ENCODE peak calls at places on chromosome 3, in eight cellular contexts. H is GM12865, O is bronchial epithelial cell, E is testis, C is fibroblast of the aortic adventitia, G is glutamatergic neuron, S is colonic mucosa, N is ascending aorta. F is an unnamed sample.
A peak's percentile ranks its signal among the peaks of the same experiment; 100 is the strongest.

GRCh38 chr3:157066335-157067071 is 93.4 kb downstream of the CCNL1 start:
- DNase-seq in H (no peak), O (no peak), E (no peak), C (peak; percentile 86), G (no peak), S (no peak), N (no peak), F (peak; percentile 78)

GRCh38 chr3:178047496-178047895 is 488.7 kb upstream of the KCNMB2 start:
- DNase-seq in H (no peak), O (no peak), E (no peak), C (no peak), G (no peak), S (no peak), N (no peak), F (no peak)

GRCh38 chr3:147390589-147391569 is 15.5 kb downstream of the ZIC4 start:
- DNase-seq in H (no peak), O (no peak), E (no peak), C (no peak), G (no peak), S (no peak), N (no peak), F (no peak)

GRCh38 chr3:16808393-16809107 is 76.2 kb upstream of the PLCL2 start:
- DNase-seq in H (no peak), O (no peak), E (no peak), C (no peak), G (no peak), S (no peak), N (no peak), F (no peak)

GRCh38 chr3:183247190-183247589 is 5.9 kb upstream of the B3GNT5 start:
- DNase-seq in H (no peak), O (no peak), E (no peak), C (no peak), G (no peak), S (no peak), N (no peak), F (peak; percentile 48)

GRCh38 chr3:186003610-186004009 is 65.8 kb upstream of the TRA2B start:
- DNase-seq in H (peak; percentile 62), O (no peak), E (no peak), C (no peak), G (no peak), S (no peak), N (no peak), F (no peak)

GRCh38 chr3:17258823-17259436 is 374.2 kb downstream of the PLCL2 start:
- DNase-seq in H (peak; percentile 61), O (peak; percentile 41), E (peak; percentile 23), C (peak; percentile 64), G (no peak), S (no peak), N (no peak), F (peak; percentile 35)

GRCh38 chr3:156291269-156292123 is 171.1 kb downstream of the KCNAB1 start:
- DNase-seq in H (no peak), O (peak; percentile 7), E (peak; percentile 24), C (peak; percentile 22), G (peak; percentile 79), S (no peak), N (no peak), F (peak; percentile 10)

GRCh38 chr3:112000971-112001370 is 2.2 kb downstream of the TAGLN3 start:
- DNase-seq in H (no peak), O (no peak), E (no peak), C (no peak), G (no peak), S (no peak), N (no peak), F (no peak)

DNA sequence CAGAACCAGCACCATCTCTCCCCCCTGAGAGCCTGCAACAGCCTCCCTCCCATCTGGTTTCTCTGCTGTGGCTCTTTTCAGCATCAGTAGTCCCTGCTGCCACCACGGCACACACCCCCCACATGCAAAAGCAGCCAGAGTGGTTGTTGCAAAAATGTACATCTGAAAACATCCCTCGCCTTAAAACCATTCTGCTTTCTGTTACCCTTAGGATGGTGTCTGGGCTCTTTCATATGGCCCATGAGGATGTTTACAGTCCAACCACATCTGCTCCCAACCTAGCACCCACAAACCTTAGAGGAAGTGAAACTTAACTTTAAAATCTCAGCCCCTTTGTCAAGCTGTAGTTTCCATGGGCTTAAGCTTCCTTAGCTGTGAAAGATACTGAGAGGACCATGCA is 829 bp downstream of the TTC21A start:
- DNase-seq in H (peak; percentile 91), O (no peak), E (no peak), C (no peak), G (no peak), S (peak; percentile 18), N (no peak), F (no peak)
- TF ChIP-seq CTCF in H (no peak), O (no peak), E (no peak), C (no peak), G (no peak), S (no peak), N (no peak), F (no peak)

GRCh38 chr3:15629860-15630597 is 28.5 kb downstream of the BTD start:
- DNase-seq in H (peak; percentile 90), O (peak; percentile 79), E (peak; percentile 78), C (peak; percentile 91), G (peak; percentile 27), S (peak; percentile 71), N (no peak), F (peak; percentile 84)
- TF ChIP-seq CTCF in H (peak; percentile 65), O (peak; percentile 63), E (peak; percentile 75), C (peak; percentile 66), G (peak; percentile 26), S (peak; percentile 71), N (peak; percentile 81), F (peak; percentile 79)

GRCh38 chr3:50612973-50613851 is 1.6 kb upstream of the CISH start:
- DNase-seq in H (no peak), O (no peak), E (no peak), C (no peak), G (no peak), S (no peak), N (no peak), F (no peak)

GRCh38 chr3:50610992-50611463 is 546 bp downstream of the CISH start:
- DNase-seq in H (no peak), O (no peak), E (no peak), C (no peak), G (no peak), S (no peak), N (no peak), F (no peak)

GRCh38 chr3:50610181-50610971 is 1.2 kb downstream of the CISH start:
- DNase-seq in H (no peak), O (no peak), E (no peak), C (no peak), G (no peak), S (peak; percentile 89), N (no peak), F (no peak)

GRCh38 chr3:50612234-50612972 is 829 bp upstream of the CISH start:
- DNase-seq in H (no peak), O (no peak), E (no peak), C (no peak), G (no peak), S (no peak), N (no peak), F (no peak)

DNA sequence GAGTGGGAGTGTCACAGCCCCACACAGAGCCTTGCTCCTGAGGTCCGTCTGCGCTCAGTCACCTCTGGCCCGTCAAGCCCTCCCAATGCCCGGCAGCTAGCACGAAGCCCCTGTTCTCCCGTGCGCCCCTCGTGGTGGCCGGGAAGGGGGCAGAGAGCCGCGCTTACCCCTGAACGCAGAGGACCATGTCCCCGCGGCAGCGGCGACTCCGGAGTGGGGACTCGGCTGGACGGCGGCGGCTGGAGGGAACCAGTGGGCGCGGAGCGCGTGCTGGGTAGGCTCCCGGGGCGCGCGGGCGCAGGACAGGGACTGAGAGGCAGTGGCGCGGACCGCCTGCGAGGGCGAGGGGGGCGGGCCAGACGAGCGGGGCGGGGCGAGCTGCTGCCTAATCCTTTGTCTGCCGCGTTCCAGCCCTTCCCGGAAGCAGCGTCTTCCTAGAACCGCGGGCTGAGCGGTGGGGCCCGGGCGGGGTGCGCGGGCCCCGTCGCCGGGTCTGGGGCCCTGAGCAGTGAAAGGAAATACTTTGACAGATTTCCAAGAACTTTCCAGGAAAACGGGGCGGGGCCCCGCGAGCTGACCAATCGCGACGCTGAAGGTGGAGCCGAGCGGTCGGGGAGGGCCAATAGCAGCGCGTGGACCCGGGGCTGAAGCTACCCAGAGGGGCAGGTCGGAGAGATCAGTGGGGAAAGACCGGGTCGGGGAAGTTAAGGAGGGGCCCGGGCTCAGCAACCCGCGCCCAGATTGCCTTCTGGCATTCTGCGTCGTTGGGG is at the start of gene CISH:
- DNase-seq in H (peak; percentile 87), O (peak; percentile 88), E (peak; percentile 95), C (peak; percentile 96), G (peak; percentile 92), S (peak; percentile 98), N (peak; percentile 80), F (peak; percentile 87)
- TF ChIP-seq CTCF in H (peak; percentile 65), O (peak; percentile 46), E (peak; percentile 38), C (peak; percentile 58), G (peak; percentile 75), S (no peak), N (peak; percentile 39), F (peak; percentile 40)

GRCh38 chr3:153161714-153162512 is at the start of gene RAP2B:
- DNase-seq in H (peak; percentile 97), O (peak; percentile 95), E (peak; percentile 98), C (peak; percentile 96), G (peak; percentile 99), S (peak; percentile 99), N (peak; percentile 93), F (peak; percentile 95)
- TF ChIP-seq CTCF in H (no peak), O (no peak), E (no peak), C (no peak), G (no peak), S (no peak), N (no peak), F (no peak)

DNA sequence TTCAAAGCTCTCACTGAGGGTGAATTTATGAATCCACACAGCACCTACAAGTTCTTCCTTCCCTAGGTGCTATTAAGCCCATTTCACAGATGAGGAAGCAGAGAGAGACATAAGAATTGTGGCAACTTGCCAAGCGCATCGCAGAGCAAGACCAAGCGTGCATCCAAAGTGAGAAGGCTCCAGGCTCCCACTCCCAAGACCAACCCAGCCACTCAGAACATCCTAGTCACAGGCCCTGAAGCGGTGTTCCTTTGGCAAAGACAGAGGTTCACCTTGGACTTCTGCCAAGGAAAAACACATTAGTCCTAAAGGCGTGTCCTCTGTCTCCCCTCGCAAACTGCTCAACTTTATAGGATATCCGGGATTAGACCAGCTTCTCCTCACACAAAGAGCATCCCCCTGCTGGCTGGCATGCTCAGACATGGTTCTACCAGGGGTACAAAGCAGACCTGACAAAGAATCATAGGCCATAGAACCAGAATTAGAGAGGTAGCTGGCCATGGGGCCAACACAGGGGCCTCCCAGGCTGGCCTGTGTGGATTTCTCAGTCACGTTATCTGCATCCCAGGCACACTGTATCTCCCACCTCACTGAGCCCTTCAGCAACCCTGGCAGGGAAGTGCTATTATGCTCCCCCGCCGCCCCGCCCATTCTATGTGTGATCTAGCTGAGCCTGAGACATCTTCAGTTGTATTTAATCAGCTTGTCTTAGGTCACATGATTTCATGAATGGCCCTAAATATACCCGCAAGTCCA is 160.2 kb downstream of the FOXP1 start:
- DNase-seq in H (no peak), O (peak; percentile 98), E (no peak), C (peak; percentile 45), G (no peak), S (peak; percentile 49), N (no peak), F (no peak)
- TF ChIP-seq CTCF in H (no peak), O (peak; percentile 38), E (no peak), C (peak; percentile 10), G (no peak), S (no peak), N (no peak), F (no peak)

GRCh38 chr3:195892355-195893120 is 15.8 kb downstream of the TNK2 start:
- DNase-seq in H (no peak), O (no peak), E (peak; percentile 65), C (peak; percentile 83), G (no peak), S (no peak), N (no peak), F (peak; percentile 79)
- TF ChIP-seq CTCF in H (no peak), O (no peak), E (no peak), C (peak; percentile 24), G (no peak), S (no peak), N (peak; percentile 24), F (no peak)